ENCODE peak calls at places on chromosomes 12 and 14, in eight cellular contexts. C is stimulated activated CD4-positive, alpha-beta T cell treated with anti-CD3 and anti-CD28 coated beads, Interleukin-15, amount 100 ng/mL, for 24 hours; H is nephron progenitor cell; W is activated CD4-positive, alpha-beta memory T cell treated with anti-CD3 and anti-CD28 coated beads, Interleukin-2, amount 10 ng/mL, durations not matched to agents 7 days and 5 days; K is nucleus accumbens; J is renal cortical epithelial cell; E is breast epithelium; U is left colon. R is an unnamed sample.

GRCh38 chr14:64673329-64673728 is 30.9 kb upstream of the PLEKHG3 start:
- DNase-seq in W (no peak), K (no peak), C (no peak), E (no peak), U (no peak), H (no peak), J (no peak), R (no peak)

GRCh38 chr12:122093098-122093883 is 14.7 kb downstream of the MLXIP start:
- DNase-seq in J (no peak), U (no peak), H (no peak), K (no peak), W (no peak), C (no peak), E (no peak), R (no peak)

GRCh38 chr12:116594325-116595038 is 35.3 kb downstream of the MAP1LC3B2 start:
- DNase-seq in J (no peak), H (no peak), W (peak; percentile 74), K (no peak), E (no peak), U (peak; percentile 39), C (peak; percentile 55), R (no peak)

GRCh38 chr12:46675736-46676135 is 150.1 kb downstream of the SLC38A4 start:
- DNase-seq in E (no peak), H (peak; percentile 26), C (no peak), U (no peak), W (no peak), K (no peak), J (peak; percentile 33), R (peak; percentile 38)

GRCh38 chr14:69355955-69356321 is 42.2 kb downstream of the ERH start:
- DNase-seq in H (no peak), W (no peak), U (no peak), E (no peak), C (no peak), J (peak; percentile 77), K (no peak), R (no peak)

GRCh38 chr12:6765634-6766581 is at the start of gene PTMS:
- DNase-seq in E (peak; percentile 84), C (peak; percentile 67), J (peak; percentile 79), H (peak; percentile 81), K (no peak), W (no peak), U (peak; percentile 86), R (peak; percentile 81)

GRCh38 chr12:18483723-18484325 is 222.5 kb downstream of the PIK3C2G start:
- DNase-seq in K (no peak), W (no peak), H (no peak), E (no peak), C (no peak), J (peak; percentile 9), U (no peak), R (no peak)

GRCh38 chr14:44607701-44608100 is 100.6 kb upstream of the FSCB start:
- DNase-seq in E (no peak), W (no peak), C (no peak), U (no peak), K (no peak), J (no peak), H (no peak), R (no peak)

GRCh38 chr14:93880025-93880820 is 46.9 kb upstream of the FAM181A start:
- DNase-seq in C (no peak), E (peak; percentile 45), W (no peak), J (peak; percentile 6), K (no peak), U (no peak), H (no peak), R (no peak)

GRCh38 chr14:36948157-36948859 is 224.1 kb downstream of the SLC25A21 start:
- DNase-seq in U (no peak), W (no peak), K (no peak), H (no peak), J (no peak), C (no peak), E (no peak), R (no peak)

GRCh38 chr14:88605594-88605993 is 42.8 kb downstream of the ZC3H14 start:
- DNase-seq in W (no peak), C (no peak), K (no peak), U (no peak), H (no peak), E (no peak), J (no peak), R (no peak)

GRCh38 chr12:122094735-122095561 is 16.4 kb downstream of the MLXIP start:
- DNase-seq in H (no peak), K (no peak), E (no peak), J (no peak), C (no peak), U (no peak), W (no peak), R (no peak)

GRCh38 chr12:94941440-94941862 is 62.0 kb downstream of the NDUFA12 start:
- DNase-seq in U (no peak), K (no peak), H (no peak), E (no peak), C (peak; percentile 73), J (peak; percentile 41), W (peak; percentile 80), R (no peak)